ENCODE peak calls at places on chromosome 4, in seven cellular contexts. P is anterior cingulate cortex, Q is MCF 10A, Y is A172, G is EL, D is sciatic nerve, E is NCI-H187. T is an unnamed sample.

GRCh38 chr4:121778991-121779628 is 14.1 kb upstream of the SMIM43 start:
- DNase-seq in P (no peak), Q (no peak), Y (no peak), G (no peak), D (no peak), E (no peak), T (no peak)

GRCh38 chr4:47045261-47045660 is 13.9 kb downstream of the GABRB1 start:
- DNase-seq in P (no peak), Q (no peak), Y (no peak), G (no peak), D (no peak), E (no peak), T (no peak)

GRCh38 chr4:21688596-21689265 is 259.8 kb downstream of the KCNIP4 start:
- DNase-seq in P (no peak), Q (no peak), Y (no peak), G (no peak), D (no peak), E (no peak), T (no peak)

GRCh38 chr4:128528793-128529553 is 241.4 kb upstream of the PGRMC2 start:
- DNase-seq in P (no peak), Q (peak; percentile 93), Y (peak; percentile 98), G (peak; percentile 99), D (no peak), E (no peak), T (peak; percentile 92)

GRCh38 chr4:169492436-169493163 is 119.8 kb downstream of the NEK1 start:
- DNase-seq in P (no peak), Q (peak; percentile 61), Y (peak; percentile 25), G (peak; percentile 50), D (no peak), E (no peak), T (peak; percentile 36)

GRCh38 chr4:85747871-85748491 is 273.0 kb downstream of the ARHGAP24 start:
- DNase-seq in P (peak; percentile 20), Q (peak; percentile 73), Y (peak; percentile 57), G (peak; percentile 66), D (no peak), E (peak; percentile 70), T (peak; percentile 74)

GRCh38 chr4:128275351-128275750 is 12.3 kb downstream of the PGRMC2 start:
- DNase-seq in P (no peak), Q (no peak), Y (no peak), G (peak; percentile 79), D (no peak), E (no peak), T (no peak)

GRCh38 chr4:38815879-38816782 is 11.5 kb upstream of the TLR1 start:
- DNase-seq in P (no peak), Q (no peak), Y (peak; percentile 8), G (no peak), D (no peak), E (no peak), T (no peak)

GRCh38 chr4:186554485-186554884 is 882 bp downstream of the MTNR1A start:
- DNase-seq in P (no peak), Q (peak; percentile 53), Y (no peak), G (peak; percentile 39), D (no peak), E (no peak), T (no peak)

GRCh38 chr4:84708406-84709135 is 125.6 kb downstream of the CDS1 start:
- DNase-seq in P (no peak), Q (no peak), Y (no peak), G (peak; percentile 15), D (no peak), E (no peak), T (no peak)

GRCh38 chr4:40645576-40645975 is 15.9 kb upstream of the RBM47 start:
- DNase-seq in P (no peak), Q (no peak), Y (no peak), G (no peak), D (no peak), E (no peak), T (no peak)

GRCh38 chr4:140884431-140885058 is 128.4 kb upstream of the TBC1D9 start:
- DNase-seq in P (no peak), Q (peak; percentile 80), Y (peak; percentile 72), G (peak; percentile 68), D (no peak), E (peak; percentile 10), T (peak; percentile 64)

GRCh38 chr4:86451560-86452322 is 91.9 kb upstream of the MAPK10 start:
- DNase-seq in P (no peak), Q (peak; percentile 27), Y (peak; percentile 2), G (peak; percentile 36), D (no peak), E (peak; percentile 9), T (peak; percentile 51)

GRCh38 chr4:73998040-73999011 is at the start of gene CXCL5:
- DNase-seq in P (peak; percentile 23), Q (no peak), Y (no peak), G (peak; percentile 59), D (peak; percentile 60), E (no peak), T (peak; percentile 69)

GRCh38 chr4:128286474-128287158 is 997 bp downstream of the PGRMC2 start:
- DNase-seq in P (no peak), Q (peak; percentile 55), Y (peak; percentile 47), G (peak; percentile 56), D (no peak), E (no peak), T (peak; percentile 26)

GRCh38 chr4:121726642-121727268 is 30.0 kb upstream of the ANXA5 start:
- DNase-seq in P (no peak), Q (peak; percentile 74), Y (peak; percentile 78), G (peak; percentile 68), D (no peak), E (no peak), T (peak; percentile 65)

GRCh38 chr4:105088110-105088879 is 58.4 kb upstream of the TET2 start:
- DNase-seq in P (no peak), Q (peak; percentile 58), Y (peak; percentile 90), G (peak; percentile 93), D (no peak), E (no peak), T (peak; percentile 96)

GRCh38 chr4:7769936-7770674 is 169.6 kb downstream of the AFAP1 start:
- DNase-seq in P (no peak), Q (peak; percentile 18), Y (no peak), G (no peak), D (no peak), E (no peak), T (no peak)

GRCh38 chr4:23741586-23742240 is 148.1 kb downstream of the PPARGC1A start:
- DNase-seq in P (no peak), Q (no peak), Y (no peak), G (no peak), D (no peak), E (no peak), T (no peak)

GRCh38 chr4:4590496-4590895 is 48.6 kb upstream of the STX18 start:
- DNase-seq in P (no peak), Q (no peak), Y (no peak), G (peak; percentile 39), D (no peak), E (no peak), T (peak; percentile 78)

GRCh38 chr4:101345596-101346311 is 1.6 kb downstream of the PPP3CA start:
- DNase-seq in P (peak; percentile 73), Q (peak; percentile 52), Y (peak; percentile 45), G (peak; percentile 66), D (peak; percentile 77), E (no peak), T (peak; percentile 59)

GRCh38 chr4:14289708-14290107 is 662.2 kb upstream of the BOD1L1 start:
- DNase-seq in P (no peak), Q (peak; percentile 64), Y (peak; percentile 24), G (peak; percentile 52), D (no peak), E (no peak), T (no peak)

GRCh38 chr4:24471623-24472510 is 112.5 kb downstream of the DHX15 start:
- DNase-seq in P (no peak), Q (no peak), Y (no peak), G (peak; percentile 24), D (peak; percentile 66), E (no peak), T (no peak)